ENCODE peak calls at places on chromosomes 2 and 18, in seven cellular contexts. A is endothelial cell of umbilical vein, V is PC-3, Z is GM23338, O is HepG2, S is astrocyte, H is GM23248. D is an unnamed sample.

GRCh38 chr2:42064417-42064942 is 16.7 kb downstream of the PKDCC start:
- DNase-seq in A (no peak), V (no peak), Z (no peak), O (peak; percentile 63), S (peak; percentile 92), H (no peak), D (no peak)

GRCh38 chr2:197137234-197137633 is 173.3 kb downstream of the ANKRD44 start:
- DNase-seq in A (peak; percentile 79), V (peak; percentile 68), Z (no peak), O (no peak), S (peak; percentile 67), H (peak; percentile 74), D (no peak)

GRCh38 chr2:154692927-154693326 is 5.6 kb upstream of the KCNJ3 start:
- DNase-seq in A (no peak), V (peak; percentile 10), Z (no peak), O (no peak), S (peak; percentile 1), H (peak; percentile 8), D (no peak)

GRCh38 chr2:11830708-11831301 is 84.4 kb downstream of the LPIN1 start:
- DNase-seq in A (no peak), V (no peak), Z (no peak), O (no peak), S (no peak), H (no peak), D (no peak)

GRCh38 chr2:171630812-171631626 is 56.2 kb upstream of the DYNC1I2 start:
- DNase-seq in A (no peak), V (no peak), Z (peak; percentile 43), O (no peak), S (peak; percentile 16), H (no peak), D (peak; percentile 23)

GRCh38 chr2:14418110-14418509 is 214.4 kb upstream of the LRATD1 start:
- DNase-seq in A (no peak), V (no peak), Z (no peak), O (no peak), S (peak; percentile 56), H (no peak), D (no peak)

GRCh38 chr2:206477296-206477695 is 34.0 kb downstream of the ADAM23 start:
- DNase-seq in A (no peak), V (no peak), Z (no peak), O (no peak), S (peak; percentile 32), H (peak; percentile 34), D (no peak)

GRCh38 chr2:20668470-20668869 is 1.5 kb downstream of the GDF7 start:
- DNase-seq in A (no peak), V (no peak), Z (no peak), O (no peak), S (no peak), H (no peak), D (no peak)

GRCh38 chr2:111944536-111945210 is 46.3 kb downstream of the MERTK start:
- DNase-seq in A (no peak), V (no peak), Z (no peak), O (peak; percentile 92), S (no peak), H (no peak), D (no peak)

GRCh38 chr2:216057688-216058193 is 23.9 kb downstream of the PECR start:
- DNase-seq in A (no peak), V (no peak), Z (peak; percentile 30), O (no peak), S (peak; percentile 95), H (peak; percentile 70), D (no peak)

GRCh38 chr2:143841935-143842334 is 678.0 kb downstream of the ZEB2 start:
- DNase-seq in A (peak; percentile 25), V (peak; percentile 18), Z (peak; percentile 32), O (no peak), S (no peak), H (peak; percentile 32), D (peak; percentile 21)

GRCh38 chr2:37802899-37803379 is 122.1 kb upstream of the RMDN2 start:
- DNase-seq in A (peak; percentile 51), V (peak; percentile 91), Z (no peak), O (no peak), S (peak; percentile 90), H (peak; percentile 89), D (no peak)

GRCh38 chr2:66862871-66863650 is 428.1 kb downstream of the MEIS1 start:
- DNase-seq in A (no peak), V (peak; percentile 48), Z (no peak), O (no peak), S (peak; percentile 72), H (peak; percentile 83), D (no peak)

GRCh38 chr2:221135699-221136098 is 436.4 kb downstream of the EPHA4 start:
- DNase-seq in A (no peak), V (no peak), Z (no peak), O (no peak), S (no peak), H (no peak), D (no peak)

GRCh38 chr2:42195559-42195958 is 26.4 kb downstream of the EML4 start:
- DNase-seq in A (peak; percentile 5), V (peak; percentile 92), Z (no peak), O (peak; percentile 88), S (peak; percentile 70), H (peak; percentile 80), D (no peak)

GRCh38 chr18:3554091-3554601 is 104.2 kb downstream of the TGIF1 start:
- DNase-seq in A (no peak), V (no peak), Z (peak; percentile 82), O (peak; percentile 12), S (peak; percentile 8), H (no peak), D (peak; percentile 81)

GRCh38 chr2:176110975-176111663 is 4.0 kb downstream of the HOXD11 start:
- DNase-seq in A (peak; percentile 74), V (peak; percentile 65), Z (peak; percentile 94), O (peak; percentile 50), S (no peak), H (peak; percentile 92), D (peak; percentile 88)

GRCh38 chr18:80200171-80200931 is 47.0 kb downstream of the PARD6G start:
- DNase-seq in A (no peak), V (no peak), Z (peak; percentile 55), O (peak; percentile 80), S (no peak), H (peak; percentile 28), D (peak; percentile 59)

GRCh38 chr2:26068602-26069298 is 34.9 kb downstream of the RAB10 start:
- DNase-seq in A (peak; percentile 86), V (peak; percentile 91), Z (peak; percentile 52), O (peak; percentile 56), S (peak; percentile 91), H (peak; percentile 91), D (no peak)

GRCh38 chr2:206462240-206462854 is 19.0 kb downstream of the ADAM23 start:
- DNase-seq in A (no peak), V (no peak), Z (peak; percentile 71), O (no peak), S (no peak), H (no peak), D (no peak)

GRCh38 chr2:120772261-120772660 is 36.6 kb downstream of the GLI2 start:
- DNase-seq in A (no peak), V (no peak), Z (no peak), O (no peak), S (no peak), H (peak; percentile 40), D (no peak)

GRCh38 chr2:127570282-127571250 is 35.1 kb downstream of the MYO7B start:
- DNase-seq in A (no peak), V (no peak), Z (no peak), O (no peak), S (peak; percentile 63), H (peak; percentile 60), D (no peak)

DNA sequence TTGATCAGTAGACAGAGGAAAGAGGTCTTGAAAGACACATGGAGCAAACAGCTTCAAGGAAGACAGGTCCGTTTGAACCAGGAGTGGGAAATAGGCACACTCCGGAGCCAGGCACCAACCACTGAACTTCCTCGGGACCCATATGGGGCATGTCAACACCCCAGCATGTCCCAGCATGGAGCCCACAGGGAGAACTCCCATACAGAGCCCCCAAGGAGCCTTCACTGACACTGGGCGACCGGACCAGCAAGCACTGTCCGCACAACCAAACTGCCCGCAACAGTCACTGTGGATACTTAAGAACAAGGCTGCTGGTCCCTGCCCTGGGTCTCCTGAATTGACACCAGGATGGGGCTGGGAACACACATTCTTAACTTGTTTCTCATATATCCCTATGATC is 286.2 kb upstream of the SALL3 start:
- DNase-seq in A (no peak), V (no peak), Z (no peak), O (no peak), S (no peak), H (no peak), D (no peak)
- H2AFZ ChIP-seq in A (no peak overlapping the region), V (no peak overlapping the region), Z (no peak overlapping the region), O (no peak overlapping the region), S (no peak overlapping the region), H (no peak overlapping the region), D (no peak overlapping the region)

DNA sequence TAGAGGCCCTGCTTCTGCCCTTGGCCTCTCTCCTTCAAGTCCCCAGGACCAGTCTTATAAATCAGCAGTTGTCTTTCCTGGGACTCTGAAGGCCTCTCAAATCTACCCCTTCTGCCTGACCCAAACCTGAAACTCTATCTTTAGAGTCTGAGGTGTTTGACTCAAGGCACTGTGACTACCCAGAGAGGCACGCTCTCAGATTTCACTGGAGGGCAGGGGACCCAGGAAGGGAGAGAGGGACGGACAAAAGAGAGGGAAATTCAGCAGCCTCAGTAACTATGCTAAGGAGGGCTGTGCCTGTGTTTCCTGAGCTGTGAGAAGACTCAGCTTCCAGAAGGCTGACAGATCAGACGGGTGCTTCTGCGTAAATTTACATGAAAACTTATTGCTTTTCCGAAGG is 217.8 kb downstream of the HAUS1 start:
- DNase-seq in A (no peak), V (peak; percentile 72), Z (peak; percentile 78), O (no peak), S (no peak), H (no peak), D (peak; percentile 69)
- H2AFZ ChIP-seq in A (no peak overlapping the region), V (no peak overlapping the region), Z (peak overlapping the region; percentile 24), O (no peak overlapping the region), S (no peak overlapping the region), H (no peak overlapping the region), D (peak overlapping the region; percentile 44)

DNA sequence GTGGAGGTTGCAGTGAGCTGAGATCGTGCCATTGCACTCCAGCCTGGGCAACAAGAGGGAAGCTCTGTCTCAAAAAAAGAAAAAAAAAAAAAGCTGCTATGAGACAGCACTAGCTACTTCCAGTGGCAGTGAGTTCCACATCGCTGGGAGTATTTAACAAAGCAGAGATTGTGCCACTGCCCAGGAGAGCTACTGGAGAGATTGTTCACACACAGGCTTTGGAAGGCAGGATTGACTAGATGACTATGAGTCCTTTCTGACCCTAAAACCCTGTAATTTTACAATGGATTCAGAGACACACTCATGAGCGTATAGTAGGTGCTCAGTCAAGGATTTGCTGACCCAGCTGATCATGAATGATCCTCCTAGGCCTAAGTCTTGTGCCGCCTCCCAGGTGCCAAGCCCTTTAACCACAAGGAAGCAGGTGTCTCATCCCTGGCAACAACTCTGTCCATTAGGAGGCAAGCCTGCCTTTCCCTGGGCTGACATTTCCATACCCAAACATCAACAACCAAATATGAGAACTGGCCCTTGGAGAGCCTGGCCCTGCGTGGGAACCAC is 45.0 kb upstream of the ODC1 start:
- DNase-seq in A (no peak), V (no peak), Z (no peak), O (no peak), S (no peak), H (no peak), D (no peak)
- H2AFZ ChIP-seq in A (no peak overlapping the region), V (no peak overlapping the region), Z (no peak overlapping the region), O (no peak overlapping the region), S (no peak overlapping the region), H (no peak overlapping the region), D (no peak overlapping the region)

DNA sequence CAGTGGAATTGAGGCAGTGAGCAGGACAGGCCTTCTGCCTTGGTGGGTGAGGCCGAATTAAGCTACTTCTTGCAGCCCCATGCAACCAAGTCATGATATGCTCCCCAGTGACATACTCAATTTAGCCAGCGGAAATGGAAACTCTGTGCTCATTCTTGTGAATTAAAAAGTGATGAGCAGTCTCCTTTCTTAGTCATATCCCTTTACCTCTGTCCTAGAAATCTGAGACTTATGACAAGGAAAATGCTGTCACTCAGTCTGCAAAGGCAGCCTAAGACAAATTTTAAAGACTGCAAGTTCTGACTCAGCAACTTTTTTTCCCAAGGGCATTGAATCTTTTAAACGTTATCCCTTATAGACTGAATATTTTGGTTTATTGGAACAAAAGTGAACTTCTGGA is 218.2 kb downstream of the SH3BP4 start:
- DNase-seq in A (no peak), V (peak; percentile 90), Z (no peak), O (no peak), S (peak; percentile 48), H (peak; percentile 92), D (no peak)
- H2AFZ ChIP-seq in A (no peak overlapping the region), V (no peak overlapping the region), Z (no peak overlapping the region), O (no peak overlapping the region), S (no peak overlapping the region), H (no peak overlapping the region), D (no peak overlapping the region)

D was measured in neural progenitor cell.